ENCODE peak calls at places on chromosomes 2 and 18, in four cellular contexts. One of them, this sample, is unnamed.

GRCh38 chr2:177398290-177398683 is 5.7 kb downstream of the AGPS start:
- DNase-seq in IMR-90: no peak
- DNase-seq in H1: no peak
- DNase-seq in H9: no peak
- DNase-seq in this sample: no peak

GRCh38 chr2:238973038-238973772 is 125.3 kb downstream of the TWIST2 start:
- DNase-seq in IMR-90: peak
- DNase-seq in H1: no peak
- DNase-seq in H9: no peak
- DNase-seq in this sample: no peak

GRCh38 chr2:15776992-15777702 is 163.2 kb upstream of the MYCN start:
- DNase-seq in IMR-90: no peak
- DNase-seq in H1: no peak
- DNase-seq in H9: no peak
- DNase-seq in this sample: no peak

GRCh38 chr18:8911408-8912340 is 190.8 kb upstream of the NDUFV2 start:
- DNase-seq in IMR-90: no peak
- DNase-seq in H1: no peak
- DNase-seq in H9: no peak
- DNase-seq in this sample: no peak

GRCh38 chr2:237629188-237629534 is 1.8 kb downstream of the LRRFIP1 start:
- DNase-seq in IMR-90: peak
- DNase-seq in H1: no peak
- DNase-seq in H9: no peak
- DNase-seq in this sample: no peak

GRCh38 chr2:189854956-189855355 is 70.7 kb downstream of the PMS1 start:
- DNase-seq in IMR-90: peak
- DNase-seq in H1: no peak
- DNase-seq in H9: no peak
- DNase-seq in this sample: no peak

GRCh38 chr2:223036756-223037432 is 15.1 kb upstream of the KCNE4 start:
- DNase-seq in IMR-90: no peak
- DNase-seq in H1: no peak
- DNase-seq in H9: no peak
- DNase-seq in this sample: no peak

GRCh38 chr2:207767461-207768167 is 2.1 kb downstream of the FZD5 start:
- DNase-seq in IMR-90: no peak
- DNase-seq in H1: no peak
- DNase-seq in H9: peak
- DNase-seq in this sample: peak

GRCh38 chr2:102049756-102050443 is 58.1 kb downstream of the IL1R2 start:
- DNase-seq in IMR-90: no peak
- DNase-seq in H1: no peak
- DNase-seq in H9: no peak
- DNase-seq in this sample: no peak

GRCh38 chr2:232522014-232522854 is 2.0 kb downstream of the PRSS56 start:
- DNase-seq in IMR-90: no peak
- DNase-seq in H1: peak
- DNase-seq in H9: peak
- DNase-seq in this sample: no peak

GRCh38 chr2:240906141-240906910 is at the start of gene CROCC2:
- DNase-seq in IMR-90: no peak
- DNase-seq in H1: no peak
- DNase-seq in H9: no peak
- DNase-seq in this sample: no peak
- H2BK5ac ChIP-seq in IMR-90: no peak
- H2BK5ac ChIP-seq in H1: no peak
- H2BK5ac ChIP-seq in H9: no peak
- H2BK5ac ChIP-seq in this sample: no peak

GRCh38 chr18:7857562-7857961 is 290.4 kb downstream of the PTPRM start:
- DNase-seq in IMR-90: no peak
- DNase-seq in H1: no peak
- DNase-seq in H9: no peak
- DNase-seq in this sample: no peak

GRCh38 chr18:7855671-7856070 is 288.6 kb downstream of the PTPRM start:
- DNase-seq in IMR-90: no peak
- DNase-seq in H1: no peak
- DNase-seq in H9: no peak
- DNase-seq in this sample: no peak

GRCh38 chr18:7856733-7857132 is 289.6 kb downstream of the PTPRM start:
- DNase-seq in IMR-90: peak
- DNase-seq in H1: no peak
- DNase-seq in H9: no peak
- DNase-seq in this sample: peak

GRCh38 chr18:7856099-7856498 is 289.0 kb downstream of the PTPRM start:
- DNase-seq in IMR-90: peak
- DNase-seq in H1: no peak
- DNase-seq in H9: no peak
- DNase-seq in this sample: no peak

GRCh38 chr18:7855051-7855450 is 287.9 kb downstream of the PTPRM start:
- DNase-seq in IMR-90: no peak
- DNase-seq in H1: no peak
- DNase-seq in H9: no peak
- DNase-seq in this sample: no peak
- H3K56ac ChIP-seq in IMR-90: no peak
- H3K56ac ChIP-seq in H1: no peak
- H3K56ac ChIP-seq in H9: no peak
- H3K56ac ChIP-seq in this sample: no peak

GRCh38 chr18:30754846-30755245 is 287.7 kb downstream of the DSC3 start:
- DNase-seq in IMR-90: no peak
- DNase-seq in H1: no peak
- DNase-seq in H9: no peak
- DNase-seq in this sample: no peak
- H2BK5ac ChIP-seq in IMR-90: no peak
- H2BK5ac ChIP-seq in H1: no peak
- H2BK5ac ChIP-seq in H9: no peak
- H2BK5ac ChIP-seq in this sample: no peak

GRCh38 chr18:55338955-55339662 is 248.9 kb downstream of the TCF4 start:
- DNase-seq in IMR-90: peak
- DNase-seq in H1: no peak
- DNase-seq in H9: no peak
- DNase-seq in this sample: no peak
- H3K56ac ChIP-seq in IMR-90: no peak
- H3K56ac ChIP-seq in H1: no peak
- H3K56ac ChIP-seq in H9: no peak
- H3K56ac ChIP-seq in this sample: no peak

GRCh38 chr18:12657849-12658829 is at the start of gene SPIRE1:
- DNase-seq in IMR-90: peak
- DNase-seq in H1: peak
- DNase-seq in H9: peak
- DNase-seq in this sample: peak
- H2BK5ac ChIP-seq in IMR-90: peak
- H2BK5ac ChIP-seq in H1: no peak
- H2BK5ac ChIP-seq in H9: no peak
- H2BK5ac ChIP-seq in this sample: no peak